ENCODE peak calls at places on chromosomes 6 and 20, in four cellular contexts. X is CD8-positive, alpha-beta T cell; O is small intestine; F is colonic mucosa. Y is an unnamed sample.

GRCh38 chr20:59662856-59663512 is 58.6 kb downstream of the PHACTR3 start:
- DNase-seq in F (peak; percentile 5), O (no peak), X (no peak), Y (no peak)

GRCh38 chr20:45275327-45275726 is 21.0 kb upstream of the SLPI start:
- DNase-seq in O (peak; percentile 12), F (no peak), X (no peak), Y (no peak)

GRCh38 chr20:58251979-58252591 is 23.6 kb upstream of the ANKRD60 start:
- DNase-seq in O (peak; percentile 20), F (no peak), X (no peak), Y (no peak)

GRCh38 chr20:54112221-54112884 is 42.0 kb upstream of the BCAS1 start:
- DNase-seq in O (no peak), X (no peak), F (no peak), Y (no peak)

GRCh38 chr6:119186490-119186889 is 108.0 kb upstream of the FAM184A start:
- DNase-seq in O (no peak), F (no peak), X (no peak), Y (no peak)

GRCh38 chr6:30259140-30260035 is 46.2 kb upstream of the TRIM26 start:
- DNase-seq in F (peak; percentile 83), X (peak; percentile 24), O (peak; percentile 78), Y (peak; percentile 75)

GRCh38 chr20:58514321-58515239 is 619 bp downstream of the APCDD1L start:
- DNase-seq in F (no peak), O (no peak), X (no peak), Y (no peak)

GRCh38 chr6:151349651-151350270 is 41.6 kb downstream of the ZBTB2 start:
- DNase-seq in X (no peak), F (no peak), O (no peak), Y (no peak)

GRCh38 chr6:165854061-165854862 is 191.2 kb upstream of the PDE10A start:
- DNase-seq in O (no peak), F (no peak), X (no peak), Y (no peak)

DNA sequence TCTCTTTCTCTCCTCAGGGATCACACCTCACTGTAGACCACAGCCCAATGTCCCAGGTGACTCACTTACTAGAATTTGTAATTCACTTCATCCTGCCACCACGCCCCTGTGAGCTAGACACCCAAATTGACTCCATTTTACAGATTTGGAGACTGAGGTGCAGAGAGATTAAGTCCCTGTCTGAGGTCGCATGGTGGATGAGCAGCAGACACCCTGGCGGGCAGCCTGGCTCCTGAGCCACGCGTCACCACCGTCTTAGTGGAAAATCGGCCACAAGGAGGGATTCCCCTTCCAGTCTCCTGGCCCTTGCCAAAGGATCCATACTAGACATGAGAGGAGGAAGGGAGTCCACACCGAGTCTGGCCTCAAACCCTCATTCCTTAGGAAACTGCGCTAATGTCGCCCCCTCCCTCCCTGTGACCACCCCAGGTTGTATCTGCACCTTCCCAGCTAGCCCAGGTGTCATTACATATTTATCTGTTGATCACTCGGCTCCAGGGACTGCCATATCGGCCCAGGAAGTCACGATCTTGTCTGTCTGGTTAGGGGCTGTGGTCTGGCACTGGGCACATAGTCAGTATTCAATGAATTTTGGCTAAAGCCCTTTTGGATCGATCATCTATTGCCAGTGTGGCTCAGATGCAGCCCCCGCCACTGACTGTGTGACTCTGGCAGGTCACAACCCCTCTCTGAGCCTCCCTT is 25.7 kb upstream of the PTGIS start:
- DNase-seq in X (no peak), F (no peak), O (no peak), Y (no peak)
- H3K4me1 ChIP-seq in X (peaks cover 23% of the 10 kb centered on the region), F (no peaks in the 10 kb centered on the region), O (no peaks in the 10 kb centered on the region), Y (no peaks in the 10 kb centered on the region)

GRCh38 chr6:43481075-43481474 is 3.7 kb downstream of the TJAP1 start:
- DNase-seq in O (peak; percentile 17), X (no peak), F (no peak), Y (no peak)
- H3K4me1 ChIP-seq in O (no peaks in the 10 kb centered on the region), X (peaks cover 17% of the 10 kb centered on the region), F (no peaks in the 10 kb centered on the region), Y (peaks cover 5% of the 10 kb centered on the region)

DNA sequence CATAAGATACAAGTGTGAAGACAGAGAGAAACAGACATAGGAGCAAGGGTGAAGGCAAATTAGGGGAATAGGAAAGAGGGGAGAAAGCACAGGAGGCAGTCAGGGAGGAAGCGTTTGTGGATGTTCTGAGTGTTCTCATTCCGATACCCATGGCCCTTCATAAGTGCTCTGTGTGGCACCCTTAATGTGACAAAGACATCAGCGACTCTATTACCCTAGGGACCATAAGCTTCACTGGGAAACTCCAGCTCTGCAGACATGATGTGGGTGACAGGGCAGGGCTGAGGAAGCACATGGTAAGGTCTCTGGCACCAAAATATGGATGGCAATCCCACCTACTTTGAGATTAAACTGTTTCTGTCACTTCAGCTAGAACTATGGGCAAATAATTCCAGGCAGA is 33.0 kb downstream of the F13A1 start:
- DNase-seq in F (no peak), O (no peak), X (no peak), Y (no peak)
- H3K4me1 ChIP-seq in F (no peaks in the 10 kb centered on the region), O (no peaks in the 10 kb centered on the region), X (no peaks in the 10 kb centered on the region), Y (peaks cover 1% of the 10 kb centered on the region)

GRCh38 chr6:15264902-15265761 is 19.3 kb downstream of the JARID2 start:
- DNase-seq in O (no peak), X (no peak), F (no peak), Y (no peak)

GRCh38 chr6:15265787-15266186 is 19.9 kb downstream of the JARID2 start:
- DNase-seq in O (no peak), F (no peak), X (no peak), Y (no peak)

GRCh38 chr6:15268130-15268908 is 22.4 kb downstream of the JARID2 start:
- DNase-seq in X (no peak), O (no peak), F (no peak), Y (no peak)

GRCh38 chr6:15266423-15266996 is 20.6 kb downstream of the JARID2 start:
- DNase-seq in X (no peak), F (no peak), O (no peak), Y (no peak)

GRCh38 chr6:15267221-15267620 is 21.4 kb downstream of the JARID2 start:
- DNase-seq in O (no peak), X (no peak), F (no peak), Y (no peak)
- H3K4me1 ChIP-seq in O (peaks cover 20% of the 10 kb centered on the region), X (peaks cover 67% of the 10 kb centered on the region), F (peaks cover 3% of the 10 kb centered on the region), Y (peaks cover 19% of the 10 kb centered on the region)

DNA sequence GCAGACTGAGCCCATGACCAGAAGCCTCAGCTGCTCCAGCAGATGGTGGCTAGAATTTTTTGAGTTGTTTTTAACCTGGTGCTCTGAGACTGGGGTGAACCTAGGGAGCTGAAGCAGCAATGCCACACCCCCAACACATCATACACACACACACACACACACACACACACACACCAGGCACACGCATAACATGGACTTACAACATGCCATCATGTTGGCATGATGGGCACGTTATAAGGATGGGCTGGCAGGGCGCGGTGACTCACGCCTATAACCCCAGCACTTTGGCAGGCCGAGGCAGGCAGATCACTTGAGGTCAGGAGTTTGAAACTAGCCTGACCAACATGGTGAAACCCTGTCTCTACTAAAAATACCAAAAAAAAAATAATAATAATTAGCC is 103.2 kb downstream of the QRSL1 start:
- DNase-seq in O (no peak), F (peak; percentile 26), X (no peak), Y (no peak)
- H3K4me1 ChIP-seq in O (no peaks in the 10 kb centered on the region), F (peaks cover 5% of the 10 kb centered on the region), X (no peaks in the 10 kb centered on the region), Y (peaks cover 1% of the 10 kb centered on the region)

DNA sequence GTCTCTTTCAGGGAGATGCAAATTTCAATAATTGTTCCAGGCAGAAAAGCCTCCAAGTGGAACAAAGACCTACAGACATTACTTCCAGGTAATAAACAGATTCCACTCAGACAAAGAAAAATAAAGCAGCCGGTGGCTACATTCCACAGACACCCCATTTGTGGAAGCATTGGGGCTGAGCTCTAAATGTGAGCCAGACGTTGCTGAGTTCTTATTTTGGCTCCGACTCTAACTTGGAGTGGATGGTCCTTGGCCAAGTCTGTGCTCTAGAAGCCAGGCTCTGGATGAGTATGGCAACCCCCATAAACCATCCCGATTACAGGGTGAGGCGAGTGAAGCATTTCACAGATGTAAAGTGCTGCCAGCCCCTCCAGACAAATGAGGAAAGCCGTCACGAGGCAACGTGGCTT is 6.6 kb downstream of the TRAM2 start:
- DNase-seq in O (no peak), X (no peak), F (no peak), Y (no peak)
- H3K4me1 ChIP-seq in O (peaks cover 30% of the 10 kb centered on the region), X (peaks cover 31% of the 10 kb centered on the region), F (no peaks in the 10 kb centered on the region), Y (peaks cover 5% of the 10 kb centered on the region)

GRCh38 chr20:62410742-62411478 is 3.8 kb upstream of the CABLES2 start:
- DNase-seq in F (no peak), X (no peak), O (peak; percentile 11), Y (no peak)

GRCh38 chr20:62412194-62413024 is 5.3 kb upstream of the CABLES2 start:
- DNase-seq in F (peak; percentile 95), O (peak; percentile 99), X (no peak), Y (no peak)

GRCh38 chr20:62409935-62410741 is 3.1 kb upstream of the CABLES2 start:
- DNase-seq in O (peak; percentile 83), X (no peak), F (peak; percentile 81), Y (no peak)

GRCh38 chr20:62413025-62413580 is 6.0 kb upstream of the CABLES2 start:
- DNase-seq in F (peak; percentile 81), O (peak; percentile 75), X (no peak), Y (no peak)

GRCh38 chr20:62411479-62412193 is 4.6 kb upstream of the CABLES2 start:
- DNase-seq in X (no peak), O (peak; percentile 76), F (peak; percentile 67), Y (no peak)
- H3K4me1 ChIP-seq in X (peaks cover 12% of the 10 kb centered on the region), O (no peaks in the 10 kb centered on the region), F (peaks cover 19% of the 10 kb centered on the region), Y (no peaks in the 10 kb centered on the region)